ENCODE peak calls at places on chromosomes 6 and 20, in seven cellular contexts. U, D, J, P, Z, N and K are unnamed samples.

GRCh38 chr6:39166918-39167301 is 51.9 kb upstream of the SAYSD1 start:
- DNase-seq in P (no peak), N (no peak), Z (no peak), J (no peak), U (no peak), D (no peak), K (no peak)

GRCh38 chr6:34131326-34132081 is 14.4 kb downstream of the GRM4 start:
- DNase-seq in Z (no peak), D (no peak), U (no peak), P (no peak), J (no peak), N (no peak), K (no peak)

GRCh38 chr20:2756056-2756611 is 44.3 kb downstream of the CPXM1 start:
- DNase-seq in U (no peak), P (peak), D (no peak), N (peak), J (peak), Z (peak), K (no peak)

GRCh38 chr6:111865049-111865585 is 8.1 kb downstream of the FYN start:
- DNase-seq in P (no peak), Z (no peak), J (no peak), D (no peak), N (no peak), U (no peak), K (no peak)

GRCh38 chr6:169618526-169619490 is 83.0 kb downstream of the WDR27 start:
- DNase-seq in U (no peak), P (no peak), Z (no peak), J (no peak), D (no peak), N (no peak), K (no peak)

GRCh38 chr20:57507477-57507876 is 17.5 kb downstream of the CTCFL start:
- DNase-seq in D (no peak), N (no peak), J (no peak), P (no peak), Z (no peak), U (no peak), K (no peak)

GRCh38 chr6:41159415-41160082 is 3.4 kb downstream of the TREM2 start:
- DNase-seq in J (no peak), U (no peak), D (no peak), N (no peak), Z (no peak), P (no peak), K (peak)

GRCh38 chr6:7562769-7563168 is 21.3 kb downstream of the DSP start:
- DNase-seq in D (no peak), U (no peak), Z (no peak), P (no peak), N (no peak), J (no peak), K (no peak)

GRCh38 chr6:146962332-146962731 is 241.9 kb upstream of the STXBP5 start:
- DNase-seq in Z (no peak), D (no peak), U (no peak), J (no peak), N (no peak), P (no peak), K (no peak)

GRCh38 chr6:169254456-169255316 is 1.0 kb upstream of the THBS2 start:
- DNase-seq in J (no peak), D (no peak), U (no peak), Z (no peak), P (no peak), N (no peak), K (no peak)

GRCh38 chr6:52115145-52115741 is 27.8 kb upstream of the PKHD1 start:
- DNase-seq in P (no peak), J (no peak), Z (no peak), U (no peak), N (no peak), D (no peak), K (peak)

GRCh38 chr20:47674686-47675085 is 110.6 kb downstream of the SULF2 start:
- DNase-seq in U (no peak), D (no peak), P (no peak), Z (no peak), J (no peak), N (no peak), K (no peak)

GRCh38 chr20:14830899-14831298 is 493.5 kb upstream of the FLRT3 start:
- DNase-seq in P (no peak), Z (no peak), D (no peak), N (no peak), J (no peak), U (no peak), K (no peak)

GRCh38 chr6:142846883-142847287 is 98.1 kb downstream of the HIVEP2 start:
- DNase-seq in N (no peak), U (no peak), J (no peak), Z (no peak), D (no peak), P (no peak), K (no peak)

GRCh38 chr6:75568965-75569364 is 32.7 kb upstream of the SENP6 start:
- DNase-seq in U (no peak), D (no peak), P (no peak), N (no peak), J (no peak), Z (no peak), K (no peak)

GRCh38 chr6:71082033-71082620 is 125.3 kb upstream of the B3GAT2 start:
- DNase-seq in P (no peak), D (no peak), N (no peak), U (no peak), J (no peak), Z (no peak), K (no peak)

GRCh38 chr20:49483018-49483705 is 694 bp upstream of the KCNB1 start:
- DNase-seq in Z (no peak), U (no peak), D (no peak), N (no peak), P (no peak), J (peak), K (no peak)

GRCh38 chr6:1262704-1263038 is 49.2 kb upstream of the FOXQ1 start:
- DNase-seq in P (no peak), U (no peak), J (no peak), N (no peak), D (no peak), Z (no peak), K (no peak)

GRCh38 chr6:22113046-22113766 is 183.6 kb downstream of the PRL start:
- DNase-seq in P (peak), U (no peak), J (no peak), Z (peak), D (no peak), N (no peak), K (no peak)

GRCh38 chr20:64091762-64092161 is 7.6 kb upstream of the LKAAEAR1 start:
- DNase-seq in Z (no peak), D (no peak), J (peak), N (peak), U (no peak), P (no peak), K (no peak)

GRCh38 chr6:134178230-134179044 is 126.0 kb upstream of the SLC2A12 start:
- DNase-seq in J (peak), U (peak), Z (peak), P (peak), D (peak), N (peak), K (peak)

GRCh38 chr6:3263091-3263490 is 4.3 kb downstream of the PSMG4 start:
- DNase-seq in P (no peak), N (no peak), J (no peak), Z (no peak), U (no peak), D (no peak), K (no peak)

GRCh38 chr20:11529046-11529445 is 388.6 kb upstream of the BTBD3 start:
- DNase-seq in N (no peak), U (no peak), D (no peak), Z (no peak), J (no peak), P (no peak), K (no peak)

GRCh38 chr6:170522565-170523183 is 30.4 kb downstream of the PSMB1 start:
- DNase-seq in U (no peak), N (no peak), P (peak), Z (no peak), J (peak), D (no peak), K (no peak)

GRCh38 chr20:38173237-38174156 is 8.4 kb upstream of the TGM2 start:
- DNase-seq in N (peak), P (no peak), J (no peak), D (no peak), U (peak), Z (peak), K (no peak)

GRCh38 chr6:46808806-46809205 is 15.6 kb downstream of the MEP1A start:
- DNase-seq in P (no peak), U (no peak), N (no peak), J (no peak), Z (no peak), D (no peak), K (no peak)

GRCh38 chr6:82525775-82526515 is 162.3 kb downstream of the TPBG start:
- DNase-seq in D (no peak), Z (no peak), N (no peak), U (no peak), J (peak), P (no peak), K (no peak)

GRCh38 chr6:3987072-3987471 is 91.9 kb downstream of the FAM217A start:
- DNase-seq in U (no peak), N (no peak), D (peak), J (no peak), Z (no peak), P (no peak), K (no peak)

GRCh38 chr6:87146363-87146762 is 9.0 kb upstream of the ZNF292 start:
- DNase-seq in J (no peak), P (no peak), U (no peak), D (no peak), N (no peak), Z (no peak), K (no peak)

GRCh38 chr20:50020283-50020682 is 37.5 kb downstream of the SNAI1 start:
- DNase-seq in Z (no peak), U (no peak), J (no peak), N (no peak), D (no peak), P (no peak), K (no peak)

GRCh38 chr20:25025986-25026605 is 31.8 kb downstream of the ACSS1 start:
- DNase-seq in U (peak), P (no peak), D (peak), J (no peak), N (no peak), Z (peak), K (no peak)
- TF ChIP-seq POLR2AphosphoS5 in U (no peak), P (no peak), D (no peak), J (no peak), N (no peak), Z (no peak), K (no peak)

DNA sequence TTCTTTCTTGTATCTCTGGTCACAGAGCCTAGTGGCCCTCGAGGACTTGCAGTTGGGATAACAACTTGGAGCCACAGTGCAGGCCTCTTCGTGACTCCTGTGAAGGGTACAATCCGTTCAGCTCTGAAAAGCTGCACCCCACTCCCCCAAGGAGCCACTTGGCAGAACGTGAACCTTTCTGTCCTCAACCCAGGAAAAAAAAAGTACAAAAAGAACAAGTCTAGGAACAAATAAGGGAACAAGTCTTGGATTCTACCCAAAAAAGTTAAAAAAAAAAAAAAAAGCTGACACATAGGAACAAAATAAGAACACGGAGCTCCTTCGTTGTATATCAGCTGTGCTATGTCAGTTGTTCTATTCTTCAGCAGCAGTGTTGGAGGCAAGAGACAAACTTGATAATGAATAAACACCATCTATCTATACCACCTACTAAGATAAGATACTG is 77.9 kb upstream of the TULP1 start:
- DNase-seq in Z (peak), U (no peak), N (no peak), J (no peak), D (peak), P (no peak), K (no peak)
- TF ChIP-seq POLR2AphosphoS5 in Z (peak), U (peak), N (no peak), J (no peak), D (peak), P (no peak), K (peak)

DNA sequence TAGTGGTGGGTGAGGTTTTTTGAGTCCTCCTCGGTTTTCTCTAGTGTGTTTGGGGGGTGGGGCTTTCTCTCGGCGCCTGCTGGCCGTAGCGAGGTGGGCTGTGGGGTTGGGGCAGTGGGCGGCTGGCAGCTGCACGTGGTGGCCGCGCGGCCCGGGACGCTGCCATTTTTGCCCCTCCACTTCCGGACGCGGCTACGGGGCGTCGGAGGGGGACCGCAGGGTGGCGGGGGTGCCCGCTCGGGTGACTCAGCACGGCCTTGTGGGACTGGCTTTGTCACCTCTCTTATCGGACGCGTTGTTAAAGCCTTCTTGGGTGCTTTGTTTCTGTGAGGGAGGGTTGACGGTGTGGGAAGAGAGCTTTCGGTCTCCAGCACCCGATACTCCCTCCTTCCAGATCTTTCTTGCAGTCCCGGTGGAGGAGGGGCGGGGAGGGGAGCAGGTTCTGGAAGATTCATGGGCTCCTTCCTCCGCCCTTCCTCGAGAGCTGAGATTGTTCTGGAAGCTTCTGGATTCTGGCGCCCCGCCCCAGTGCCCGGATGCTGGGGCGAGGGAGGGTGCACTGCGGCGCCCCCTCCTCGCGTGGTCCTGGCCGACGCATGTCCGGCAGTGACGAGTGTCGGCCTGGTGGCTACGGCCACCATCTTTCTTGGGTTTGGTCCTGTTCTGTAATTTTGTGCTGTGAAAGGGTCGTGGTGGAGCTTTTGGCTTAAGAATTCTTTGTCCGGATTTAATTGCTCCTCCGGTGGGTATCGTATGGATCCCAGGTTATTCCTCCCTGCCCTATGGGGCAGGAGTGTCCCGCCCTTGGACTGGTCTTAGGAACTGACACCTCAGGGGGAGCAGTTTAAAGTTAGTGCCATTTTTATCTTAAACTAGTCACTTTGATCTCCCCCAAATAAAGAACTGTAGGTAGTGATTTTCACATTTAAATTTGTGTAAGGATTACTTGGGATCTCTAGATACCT is 719 bp downstream of the HSP90AB1 start:
- DNase-seq in J (peak), N (peak), P (no peak), D (peak), Z (peak), U (peak), K (no peak)
- TF ChIP-seq POLR2AphosphoS5 in J (peak), N (peak), P (no peak), D (peak), Z (no peak), U (peak), K (no peak)

DNA sequence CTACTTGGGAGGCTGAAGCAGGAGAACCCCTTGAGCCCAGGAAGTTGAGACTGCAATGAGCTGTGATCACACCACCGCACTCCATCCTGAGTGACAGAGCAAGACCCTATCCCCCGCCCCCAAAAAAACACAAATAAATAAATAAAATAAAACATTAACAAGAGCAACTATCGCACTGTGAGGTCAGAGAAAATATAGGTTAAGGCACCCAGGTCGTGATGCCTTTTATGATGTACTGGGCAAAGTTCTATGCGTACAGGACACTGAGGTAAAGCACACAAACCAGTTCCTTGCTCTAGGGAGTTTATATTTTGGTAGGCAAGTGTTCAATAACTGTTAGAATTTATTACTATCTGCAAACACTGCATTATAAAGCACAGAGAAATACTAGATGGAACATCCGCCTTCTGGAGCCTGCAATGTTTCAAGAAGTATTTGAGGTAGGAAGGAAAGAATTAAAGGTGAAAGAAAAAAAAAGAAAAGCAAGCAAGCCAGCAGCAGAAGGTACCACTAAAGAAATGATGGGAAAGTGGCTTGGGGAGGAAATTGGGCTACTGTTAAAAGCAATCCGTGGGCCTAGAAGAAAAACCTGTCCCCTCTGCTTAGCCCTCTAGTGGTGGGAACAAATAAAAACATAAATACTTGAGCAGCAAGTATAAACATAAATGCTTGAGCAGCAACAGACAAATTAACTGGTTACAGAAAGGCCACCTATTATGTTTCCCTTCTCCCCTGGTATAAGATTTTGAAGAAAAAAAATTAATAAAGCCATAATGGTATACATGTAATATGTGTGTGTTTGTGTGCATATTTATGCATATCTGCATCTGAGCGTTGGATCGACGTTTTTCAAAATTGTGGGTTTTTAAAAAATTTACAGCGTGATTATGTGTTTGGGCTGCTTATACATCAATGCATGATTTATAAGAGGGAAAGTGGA is 128.0 kb downstream of the PHACTR1 start:
- DNase-seq in J (peak), D (no peak), P (peak), N (peak), Z (no peak), U (no peak), K (no peak)
- TF ChIP-seq POLR2AphosphoS5 in J (no peak), D (no peak), P (no peak), N (no peak), Z (no peak), U (no peak), K (no peak)

DNA sequence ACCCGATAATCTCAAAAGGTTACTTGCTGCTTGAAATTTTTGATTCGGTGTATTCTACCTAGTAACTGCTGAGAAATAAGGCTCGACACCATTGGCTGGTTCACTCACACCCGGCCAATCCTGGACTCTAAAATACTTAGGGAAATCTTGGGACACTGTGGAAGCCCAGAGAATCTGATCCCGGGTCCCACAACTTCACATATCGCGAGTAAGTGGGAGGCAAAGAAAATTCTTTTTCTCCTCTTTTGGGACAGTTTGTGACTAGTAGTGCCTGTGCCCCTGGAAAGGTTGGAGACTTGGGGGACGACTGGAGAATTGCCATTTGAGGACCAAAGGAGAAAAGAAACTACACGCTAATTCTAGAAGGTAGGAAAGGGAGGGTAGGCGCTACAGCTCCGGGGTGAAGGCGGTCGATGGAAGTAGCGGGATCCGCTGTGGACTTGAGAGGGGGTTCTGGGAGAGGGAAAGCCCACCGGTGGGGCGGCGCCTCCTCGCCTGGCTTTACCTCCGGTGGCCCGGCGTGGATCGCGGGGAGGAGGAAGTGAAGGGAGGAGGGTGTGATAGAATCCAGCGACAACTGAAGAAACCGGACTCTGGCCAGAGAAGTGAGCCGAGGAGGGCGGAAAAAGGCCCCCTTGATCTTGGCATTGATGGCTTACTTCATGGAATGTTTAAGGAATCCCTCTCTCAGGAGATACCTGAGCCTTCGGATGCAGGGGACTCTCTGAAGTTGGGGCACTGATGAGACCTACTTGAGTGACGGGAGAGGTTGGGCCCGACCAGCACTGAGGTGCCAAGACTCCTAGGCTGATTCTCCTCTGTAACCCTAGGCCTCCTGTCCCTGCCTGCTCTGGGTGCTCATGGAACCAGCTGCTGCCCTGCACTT is 18.8 kb upstream of the BTN3A3 start:
- DNase-seq in U (peak), D (peak), Z (peak), J (peak), N (peak), P (peak), K (peak)
- TF ChIP-seq POLR2AphosphoS5 in U (no peak), D (peak), Z (peak), J (peak), N (no peak), P (peak), K (peak)